ENCODE peak calls at places on chromosome 6, in nine cellular contexts. One of them, this sample, is unnamed.

GRCh38 chr6:21753571-21754108 is 160.1 kb downstream of the SOX4 start:
- DNase-seq in A673: no peak
- DNase-seq in astrocyte: peak; percentile 98
- DNase-seq in GM23338: no peak
- DNase-seq in PC-3: peak; percentile 58
- DNase-seq in fibroblast of lung: peak; percentile 96
- DNase-seq in PC-9: peak; percentile 10
- DNase-seq in HepG2: no peak
- DNase-seq in mammary epithelial cell: no peak
- DNase-seq in this sample: no peak

GRCh38 chr6:11712760-11713159 is 65.8 kb downstream of the ADTRP start:
- DNase-seq in PC-3: no peak
- DNase-seq in A673: no peak
- DNase-seq in HepG2: no peak
- DNase-seq in GM23338: no peak
- DNase-seq in fibroblast of lung: peak; percentile 17
- DNase-seq in PC-9: no peak
- DNase-seq in mammary epithelial cell: peak; percentile 80
- DNase-seq in astrocyte: no peak
- DNase-seq in this sample: peak; percentile 75

GRCh38 chr6:118725944-118726343 is 74.6 kb upstream of the CEP85L start:
- DNase-seq in HepG2: no peak
- DNase-seq in astrocyte: no peak
- DNase-seq in fibroblast of lung: no peak
- DNase-seq in PC-9: no peak
- DNase-seq in mammary epithelial cell: no peak
- DNase-seq in GM23338: peak; percentile 24
- DNase-seq in PC-3: no peak
- DNase-seq in A673: no peak
- DNase-seq in this sample: no peak

GRCh38 chr6:7241709-7242645 is 71.0 kb downstream of the SSR1 start:
- DNase-seq in PC-9: no peak
- DNase-seq in HepG2: peak; percentile 95
- DNase-seq in GM23338: no peak
- DNase-seq in fibroblast of lung: peak; percentile 40
- DNase-seq in astrocyte: peak; percentile 34
- DNase-seq in mammary epithelial cell: no peak
- DNase-seq in A673: peak; percentile 32
- DNase-seq in PC-3: peak; percentile 61
- DNase-seq in this sample: peak; percentile 20

GRCh38 chr6:166640342-166641043 is 13.4 kb upstream of the RPS6KA2 start:
- DNase-seq in PC-3: no peak
- DNase-seq in A673: peak; percentile 86
- DNase-seq in fibroblast of lung: no peak
- DNase-seq in mammary epithelial cell: peak; percentile 44
- DNase-seq in astrocyte: no peak
- DNase-seq in PC-9: no peak
- DNase-seq in GM23338: peak; percentile 47
- DNase-seq in HepG2: no peak
- DNase-seq in this sample: no peak

GRCh38 chr6:66930559-66931290 is 1223.7 kb upstream of the EYS start:
- DNase-seq in GM23338: no peak
- DNase-seq in A673: no peak
- DNase-seq in astrocyte: peak; percentile 59
- DNase-seq in PC-9: no peak
- DNase-seq in mammary epithelial cell: peak; percentile 21
- DNase-seq in HepG2: no peak
- DNase-seq in PC-3: peak; percentile 66
- DNase-seq in fibroblast of lung: peak; percentile 68
- DNase-seq in this sample: peak; percentile 0

GRCh38 chr6:156999762-157000161 is 222.6 kb downstream of the ARID1B start:
- DNase-seq in fibroblast of lung: no peak
- DNase-seq in A673: no peak
- DNase-seq in astrocyte: no peak
- DNase-seq in PC-9: no peak
- DNase-seq in HepG2: no peak
- DNase-seq in GM23338: no peak
- DNase-seq in mammary epithelial cell: no peak
- DNase-seq in PC-3: no peak
- DNase-seq in this sample: no peak

GRCh38 chr6:15429146-15430110 is 183.6 kb downstream of the JARID2 start:
- DNase-seq in HepG2: peak; percentile 63
- DNase-seq in fibroblast of lung: peak; percentile 85
- DNase-seq in astrocyte: peak; percentile 80
- DNase-seq in PC-3: no peak
- DNase-seq in PC-9: peak; percentile 12
- DNase-seq in GM23338: no peak
- DNase-seq in mammary epithelial cell: peak; percentile 29
- DNase-seq in A673: peak; percentile 81
- DNase-seq in this sample: peak; percentile 93

GRCh38 chr6:163941471-163941980 is 527.0 kb downstream of the QKI start:
- DNase-seq in PC-9: no peak
- DNase-seq in astrocyte: no peak
- DNase-seq in PC-3: no peak
- DNase-seq in fibroblast of lung: no peak
- DNase-seq in HepG2: no peak
- DNase-seq in GM23338: no peak
- DNase-seq in A673: no peak
- DNase-seq in mammary epithelial cell: no peak
- DNase-seq in this sample: no peak

GRCh38 chr6:118509009-118509617 is 39.0 kb upstream of the PLN start:
- DNase-seq in A673: peak; percentile 31
- DNase-seq in GM23338: peak; percentile 52
- DNase-seq in mammary epithelial cell: no peak
- DNase-seq in fibroblast of lung: peak; percentile 35
- DNase-seq in HepG2: peak; percentile 26
- DNase-seq in PC-9: peak; percentile 4
- DNase-seq in astrocyte: peak; percentile 22
- DNase-seq in PC-3: peak; percentile 54
- DNase-seq in this sample: peak; percentile 58

GRCh38 chr6:125749864-125750691 is 646 bp downstream of the HEY2 start:
- DNase-seq in mammary epithelial cell: no peak
- DNase-seq in PC-9: no peak
- DNase-seq in A673: no peak
- DNase-seq in GM23338: peak; percentile 48
- DNase-seq in astrocyte: no peak
- DNase-seq in HepG2: no peak
- DNase-seq in PC-3: no peak
- DNase-seq in fibroblast of lung: no peak
- DNase-seq in this sample: no peak

GRCh38 chr6:100810015-100810414 is 71.1 kb downstream of the ASCC3 start:
- DNase-seq in HepG2: no peak
- DNase-seq in astrocyte: no peak
- DNase-seq in PC-9: no peak
- DNase-seq in fibroblast of lung: no peak
- DNase-seq in PC-3: no peak
- DNase-seq in GM23338: no peak
- DNase-seq in A673: no peak
- DNase-seq in mammary epithelial cell: no peak
- DNase-seq in this sample: no peak

GRCh38 chr6:143060806-143061596 is at the start of gene AIG1:
- DNase-seq in fibroblast of lung: no peak
- DNase-seq in PC-3: no peak
- DNase-seq in mammary epithelial cell: peak; percentile 75
- DNase-seq in GM23338: peak; percentile 73
- DNase-seq in A673: peak; percentile 43
- DNase-seq in astrocyte: peak; percentile 57
- DNase-seq in HepG2: no peak
- DNase-seq in PC-9: no peak
- DNase-seq in this sample: no peak

GRCh38 chr6:169963581-169964297 is 212.3 kb downstream of the ERMARD start:
- DNase-seq in PC-3: no peak
- DNase-seq in A673: no peak
- DNase-seq in GM23338: no peak
- DNase-seq in astrocyte: no peak
- DNase-seq in fibroblast of lung: no peak
- DNase-seq in HepG2: no peak
- DNase-seq in mammary epithelial cell: no peak
- DNase-seq in PC-9: no peak
- DNase-seq in this sample: no peak
- TF ChIP-seq EZH2 in PC-3: no peak
- TF ChIP-seq EZH2 in A673: no peak
- TF ChIP-seq EZH2 in GM23338: no peak
- TF ChIP-seq EZH2 in astrocyte: no peak
- TF ChIP-seq EZH2 in fibroblast of lung: no peak
- TF ChIP-seq EZH2 in HepG2: no peak
- TF ChIP-seq EZH2 in mammary epithelial cell: no peak
- TF ChIP-seq EZH2 in PC-9: no peak
- TF ChIP-seq EZH2 in this sample: no peak

GRCh38 chr6:19446570-19446969 is 390.6 kb upstream of the ID4 start:
- DNase-seq in A673: no peak
- DNase-seq in PC-3: peak; percentile 58
- DNase-seq in HepG2: no peak
- DNase-seq in fibroblast of lung: no peak
- DNase-seq in PC-9: no peak
- DNase-seq in astrocyte: no peak
- DNase-seq in GM23338: no peak
- DNase-seq in mammary epithelial cell: peak; percentile 14
- DNase-seq in this sample: no peak

GRCh38 chr6:19454296-19454998 is 382.7 kb upstream of the ID4 start:
- DNase-seq in mammary epithelial cell: no peak
- DNase-seq in astrocyte: no peak
- DNase-seq in A673: no peak
- DNase-seq in PC-3: peak; percentile 84
- DNase-seq in fibroblast of lung: no peak
- DNase-seq in PC-9: no peak
- DNase-seq in HepG2: no peak
- DNase-seq in GM23338: no peak
- DNase-seq in this sample: no peak

GRCh38 chr6:19454999-19455392 is 382.2 kb upstream of the ID4 start:
- DNase-seq in GM23338: no peak
- DNase-seq in PC-9: no peak
- DNase-seq in A673: no peak
- DNase-seq in astrocyte: no peak
- DNase-seq in mammary epithelial cell: no peak
- DNase-seq in fibroblast of lung: no peak
- DNase-seq in PC-3: peak; percentile 74
- DNase-seq in HepG2: no peak
- DNase-seq in this sample: no peak

GRCh38 chr6:19452495-19452894 is 384.7 kb upstream of the ID4 start:
- DNase-seq in astrocyte: no peak
- DNase-seq in mammary epithelial cell: no peak
- DNase-seq in GM23338: peak; percentile 64
- DNase-seq in HepG2: no peak
- DNase-seq in A673: no peak
- DNase-seq in PC-9: no peak
- DNase-seq in fibroblast of lung: no peak
- DNase-seq in PC-3: peak; percentile 30
- DNase-seq in this sample: no peak

GRCh38 chr6:19450651-19451050 is 386.5 kb upstream of the ID4 start:
- DNase-seq in PC-3: no peak
- DNase-seq in A673: no peak
- DNase-seq in GM23338: no peak
- DNase-seq in fibroblast of lung: no peak
- DNase-seq in PC-9: no peak
- DNase-seq in HepG2: no peak
- DNase-seq in astrocyte: no peak
- DNase-seq in mammary epithelial cell: no peak
- DNase-seq in this sample: no peak
- TF ChIP-seq EZH2 in PC-3: no peak
- TF ChIP-seq EZH2 in A673: no peak
- TF ChIP-seq EZH2 in GM23338: no peak
- TF ChIP-seq EZH2 in fibroblast of lung: no peak
- TF ChIP-seq EZH2 in PC-9: no peak
- TF ChIP-seq EZH2 in HepG2: no peak
- TF ChIP-seq EZH2 in astrocyte: no peak
- TF ChIP-seq EZH2 in mammary epithelial cell: no peak
- TF ChIP-seq EZH2 in this sample: no peak

GRCh38 chr6:27288136-27289044 is 23.7 kb downstream of the POM121L2 start:
- DNase-seq in astrocyte: no peak
- DNase-seq in GM23338: peak; percentile 78
- DNase-seq in mammary epithelial cell: no peak
- DNase-seq in PC-3: peak; percentile 33
- DNase-seq in fibroblast of lung: no peak
- DNase-seq in HepG2: no peak
- DNase-seq in PC-9: no peak
- DNase-seq in A673: no peak
- DNase-seq in this sample: no peak
- TF ChIP-seq EZH2 in astrocyte: peak; percentile 86
- TF ChIP-seq EZH2 in GM23338: peak; percentile 59
- TF ChIP-seq EZH2 in mammary epithelial cell: no peak
- TF ChIP-seq EZH2 in PC-3: no peak
- TF ChIP-seq EZH2 in fibroblast of lung: peak; percentile 58
- TF ChIP-seq EZH2 in HepG2: peak; percentile 90
- TF ChIP-seq EZH2 in PC-9: no peak
- TF ChIP-seq EZH2 in A673: no peak
- TF ChIP-seq EZH2 in this sample: peak; percentile 86

DNA sequence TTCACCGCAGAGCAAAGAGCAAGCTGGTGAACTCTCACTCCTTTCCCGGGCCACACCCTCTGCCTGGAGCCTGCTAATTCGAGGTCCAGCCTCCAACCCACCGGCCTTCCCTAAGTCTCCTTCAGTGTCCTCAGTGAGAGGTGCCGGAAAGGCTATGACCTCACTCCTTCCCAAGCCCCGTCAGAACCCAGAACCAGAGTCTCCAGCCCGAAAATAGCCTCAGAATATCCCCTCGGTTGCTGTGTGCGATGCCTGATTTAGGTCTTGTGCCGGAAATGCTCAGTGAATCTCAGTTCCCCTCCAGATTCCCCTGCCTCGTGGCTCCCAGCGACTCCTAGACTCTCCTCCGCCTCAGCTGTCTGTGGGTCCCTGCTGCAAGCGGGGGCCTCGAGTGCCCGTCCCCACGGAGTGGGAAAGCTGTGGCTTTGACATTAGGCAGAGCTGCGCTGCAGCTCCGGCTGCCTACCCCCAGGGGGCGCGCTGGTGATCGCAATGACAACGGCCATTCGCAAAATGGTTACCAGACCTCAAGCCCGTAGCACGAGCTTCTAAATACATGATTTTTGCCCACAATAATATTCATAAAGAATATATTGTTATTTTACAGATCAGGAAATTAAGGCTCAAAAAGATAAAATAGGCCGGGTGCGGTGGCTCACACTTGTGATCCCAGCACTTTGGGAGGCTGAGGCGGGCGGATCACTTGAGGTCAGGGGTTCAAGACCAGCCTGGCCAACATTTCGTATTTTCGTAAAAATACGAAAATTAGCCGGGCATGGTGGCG is 4.2 kb upstream of the BNIP5 start:
- DNase-seq in fibroblast of lung: peak; percentile 56
- DNase-seq in PC-3: peak; percentile 59
- DNase-seq in HepG2: peak; percentile 44
- DNase-seq in mammary epithelial cell: peak; percentile 24
- DNase-seq in PC-9: peak; percentile 67
- DNase-seq in astrocyte: no peak
- DNase-seq in GM23338: peak; percentile 78
- DNase-seq in A673: peak; percentile 74
- DNase-seq in this sample: peak; percentile 83
- TF ChIP-seq EZH2 in fibroblast of lung: peak; percentile 49
- TF ChIP-seq EZH2 in PC-3: no peak
- TF ChIP-seq EZH2 in HepG2: no peak
- TF ChIP-seq EZH2 in mammary epithelial cell: no peak
- TF ChIP-seq EZH2 in PC-9: no peak
- TF ChIP-seq EZH2 in astrocyte: no peak
- TF ChIP-seq EZH2 in GM23338: no peak
- TF ChIP-seq EZH2 in A673: no peak
- TF ChIP-seq EZH2 in this sample: no peak

GRCh38 chr6:28816909-28817807 is 106.6 kb downstream of the TRIM27 start:
- DNase-seq in HepG2: peak; percentile 67
- DNase-seq in astrocyte: peak; percentile 58
- DNase-seq in PC-3: peak; percentile 69
- DNase-seq in GM23338: peak; percentile 68
- DNase-seq in mammary epithelial cell: peak; percentile 85
- DNase-seq in fibroblast of lung: peak; percentile 74
- DNase-seq in PC-9: peak; percentile 44
- DNase-seq in A673: peak; percentile 92
- DNase-seq in this sample: peak; percentile 71
- TF ChIP-seq EZH2 in HepG2: no peak
- TF ChIP-seq EZH2 in astrocyte: no peak
- TF ChIP-seq EZH2 in PC-3: no peak
- TF ChIP-seq EZH2 in GM23338: peak; percentile 64
- TF ChIP-seq EZH2 in mammary epithelial cell: no peak
- TF ChIP-seq EZH2 in fibroblast of lung: no peak
- TF ChIP-seq EZH2 in PC-9: no peak
- TF ChIP-seq EZH2 in A673: no peak
- TF ChIP-seq EZH2 in this sample: no peak

This sample was measured in GM23248.